ENCODE peak calls at places on chromosomes 11 and 22, in five cellular contexts. One of them, this sample, is unnamed.

GRCh38 chr22:50309601-50309991 is 2.1 kb upstream of the PLXNB2 start:
- DNase-seq in midbrain: no peak
- DNase-seq in activated effector memory CD4-positive, alpha-beta T cell treated with anti-CD3 and anti-CD28 coated beads, Interleukin-2, amount 50 U/mL, for 16 hours: no peak
- DNase-seq in activated T-cell treated with anti-CD3 and anti-CD28 coated beads, Interleukin-2, amount 50 U/mL, for 72 hours: no peak
- DNase-seq in dermis microvascular lymphatic vessel endothelial cell: no peak
- DNase-seq in this sample: no peak

GRCh38 chr11:65310215-65310614 is 4.5 kb upstream of the CDC42EP2 start:
- DNase-seq in midbrain: no peak
- DNase-seq in activated effector memory CD4-positive, alpha-beta T cell treated with anti-CD3 and anti-CD28 coated beads, Interleukin-2, amount 50 U/mL, for 16 hours: no peak
- DNase-seq in activated T-cell treated with anti-CD3 and anti-CD28 coated beads, Interleukin-2, amount 50 U/mL, for 72 hours: no peak
- DNase-seq in dermis microvascular lymphatic vessel endothelial cell: no peak
- DNase-seq in this sample: no peak

GRCh38 chr11:70545626-70545945 is 147.3 kb downstream of the CTTN start:
- DNase-seq in midbrain: no peak
- DNase-seq in activated effector memory CD4-positive, alpha-beta T cell treated with anti-CD3 and anti-CD28 coated beads, Interleukin-2, amount 50 U/mL, for 16 hours: no peak
- DNase-seq in activated T-cell treated with anti-CD3 and anti-CD28 coated beads, Interleukin-2, amount 50 U/mL, for 72 hours: no peak
- DNase-seq in dermis microvascular lymphatic vessel endothelial cell: no peak
- DNase-seq in this sample: peak; percentile 49

GRCh38 chr22:35756722-35757121 is 39.0 kb downstream of the APOL5 start:
- DNase-seq in midbrain: no peak
- DNase-seq in activated effector memory CD4-positive, alpha-beta T cell treated with anti-CD3 and anti-CD28 coated beads, Interleukin-2, amount 50 U/mL, for 16 hours: no peak
- DNase-seq in activated T-cell treated with anti-CD3 and anti-CD28 coated beads, Interleukin-2, amount 50 U/mL, for 72 hours: no peak
- DNase-seq in dermis microvascular lymphatic vessel endothelial cell: no peak
- DNase-seq in this sample: no peak

GRCh38 chr22:36659762-36660509 is 43.6 kb downstream of the CACNG2 start:
- DNase-seq in midbrain: peak; percentile 84
- DNase-seq in activated effector memory CD4-positive, alpha-beta T cell treated with anti-CD3 and anti-CD28 coated beads, Interleukin-2, amount 50 U/mL, for 16 hours: peak; percentile 69
- DNase-seq in activated T-cell treated with anti-CD3 and anti-CD28 coated beads, Interleukin-2, amount 50 U/mL, for 72 hours: peak; percentile 64
- DNase-seq in dermis microvascular lymphatic vessel endothelial cell: peak; percentile 88
- DNase-seq in this sample: peak; percentile 84

GRCh38 chr11:1292644-1293618 is 16.5 kb downstream of the TOLLIP start:
- DNase-seq in midbrain: no peak
- DNase-seq in activated effector memory CD4-positive, alpha-beta T cell treated with anti-CD3 and anti-CD28 coated beads, Interleukin-2, amount 50 U/mL, for 16 hours: peak; percentile 44
- DNase-seq in activated T-cell treated with anti-CD3 and anti-CD28 coated beads, Interleukin-2, amount 50 U/mL, for 72 hours: no peak
- DNase-seq in dermis microvascular lymphatic vessel endothelial cell: no peak
- DNase-seq in this sample: peak; percentile 73

GRCh38 chr22:37303821-37304274 is 21.5 kb downstream of the CYTH4 start:
- DNase-seq in midbrain: no peak
- DNase-seq in activated effector memory CD4-positive, alpha-beta T cell treated with anti-CD3 and anti-CD28 coated beads, Interleukin-2, amount 50 U/mL, for 16 hours: peak; percentile 87
- DNase-seq in activated T-cell treated with anti-CD3 and anti-CD28 coated beads, Interleukin-2, amount 50 U/mL, for 72 hours: peak; percentile 84
- DNase-seq in dermis microvascular lymphatic vessel endothelial cell: peak; percentile 88
- DNase-seq in this sample: no peak

GRCh38 chr11:76885390-76886097 is 24.8 kb downstream of the ACER3 start:
- DNase-seq in midbrain: no peak
- DNase-seq in activated effector memory CD4-positive, alpha-beta T cell treated with anti-CD3 and anti-CD28 coated beads, Interleukin-2, amount 50 U/mL, for 16 hours: no peak
- DNase-seq in activated T-cell treated with anti-CD3 and anti-CD28 coated beads, Interleukin-2, amount 50 U/mL, for 72 hours: no peak
- DNase-seq in dermis microvascular lymphatic vessel endothelial cell: peak; percentile 95
- DNase-seq in this sample: no peak

GRCh38 chr11:6219359-6219758 is 14.0 kb downstream of the C11orf42 start:
- DNase-seq in midbrain: no peak
- DNase-seq in activated effector memory CD4-positive, alpha-beta T cell treated with anti-CD3 and anti-CD28 coated beads, Interleukin-2, amount 50 U/mL, for 16 hours: no peak
- DNase-seq in activated T-cell treated with anti-CD3 and anti-CD28 coated beads, Interleukin-2, amount 50 U/mL, for 72 hours: no peak
- DNase-seq in dermis microvascular lymphatic vessel endothelial cell: peak; percentile 81
- DNase-seq in this sample: no peak

GRCh38 chr11:94909371-94909820 is 64.0 kb downstream of the CWC15 start:
- DNase-seq in midbrain: no peak
- DNase-seq in activated effector memory CD4-positive, alpha-beta T cell treated with anti-CD3 and anti-CD28 coated beads, Interleukin-2, amount 50 U/mL, for 16 hours: no peak
- DNase-seq in activated T-cell treated with anti-CD3 and anti-CD28 coated beads, Interleukin-2, amount 50 U/mL, for 72 hours: no peak
- DNase-seq in dermis microvascular lymphatic vessel endothelial cell: no peak
- DNase-seq in this sample: no peak

GRCh38 chr11:44530413-44531115 is 34.9 kb upstream of the CD82 start:
- DNase-seq in midbrain: no peak
- DNase-seq in activated effector memory CD4-positive, alpha-beta T cell treated with anti-CD3 and anti-CD28 coated beads, Interleukin-2, amount 50 U/mL, for 16 hours: no peak
- DNase-seq in activated T-cell treated with anti-CD3 and anti-CD28 coated beads, Interleukin-2, amount 50 U/mL, for 72 hours: peak; percentile 79
- DNase-seq in dermis microvascular lymphatic vessel endothelial cell: no peak
- DNase-seq in this sample: no peak

GRCh38 chr11:44609783-44610155 is 44.3 kb downstream of the CD82 start:
- DNase-seq in midbrain: no peak
- DNase-seq in activated effector memory CD4-positive, alpha-beta T cell treated with anti-CD3 and anti-CD28 coated beads, Interleukin-2, amount 50 U/mL, for 16 hours: no peak
- DNase-seq in activated T-cell treated with anti-CD3 and anti-CD28 coated beads, Interleukin-2, amount 50 U/mL, for 72 hours: no peak
- DNase-seq in dermis microvascular lymphatic vessel endothelial cell: peak; percentile 31
- DNase-seq in this sample: no peak

GRCh38 chr11:45468265-45468856 is 182.2 kb upstream of the SYT13 start:
- DNase-seq in midbrain: no peak
- DNase-seq in activated effector memory CD4-positive, alpha-beta T cell treated with anti-CD3 and anti-CD28 coated beads, Interleukin-2, amount 50 U/mL, for 16 hours: no peak
- DNase-seq in activated T-cell treated with anti-CD3 and anti-CD28 coated beads, Interleukin-2, amount 50 U/mL, for 72 hours: no peak
- DNase-seq in dermis microvascular lymphatic vessel endothelial cell: peak; percentile 20
- DNase-seq in this sample: peak; percentile 33

GRCh38 chr22:23215294-23216204 is 35.2 kb downstream of the BCR start:
- DNase-seq in midbrain: no peak
- DNase-seq in activated effector memory CD4-positive, alpha-beta T cell treated with anti-CD3 and anti-CD28 coated beads, Interleukin-2, amount 50 U/mL, for 16 hours: no peak
- DNase-seq in activated T-cell treated with anti-CD3 and anti-CD28 coated beads, Interleukin-2, amount 50 U/mL, for 72 hours: no peak
- DNase-seq in dermis microvascular lymphatic vessel endothelial cell: peak; percentile 96
- DNase-seq in this sample: peak; percentile 39

GRCh38 chr11:6132431-6132830 is 24.9 kb downstream of the OR56B4 start:
- DNase-seq in midbrain: no peak
- DNase-seq in activated effector memory CD4-positive, alpha-beta T cell treated with anti-CD3 and anti-CD28 coated beads, Interleukin-2, amount 50 U/mL, for 16 hours: no peak
- DNase-seq in activated T-cell treated with anti-CD3 and anti-CD28 coated beads, Interleukin-2, amount 50 U/mL, for 72 hours: no peak
- DNase-seq in dermis microvascular lymphatic vessel endothelial cell: no peak
- DNase-seq in this sample: no peak

GRCh38 chr11:73295259-73295995 is 12.6 kb upstream of the ARHGEF17 start:
- DNase-seq in midbrain: peak; percentile 62
- DNase-seq in activated effector memory CD4-positive, alpha-beta T cell treated with anti-CD3 and anti-CD28 coated beads, Interleukin-2, amount 50 U/mL, for 16 hours: peak; percentile 90
- DNase-seq in activated T-cell treated with anti-CD3 and anti-CD28 coated beads, Interleukin-2, amount 50 U/mL, for 72 hours: peak; percentile 84
- DNase-seq in dermis microvascular lymphatic vessel endothelial cell: peak; percentile 68
- DNase-seq in this sample: peak; percentile 90

GRCh38 chr11:47399860-47400812 is 8.3 kb upstream of the SLC39A13 start:
- DNase-seq in midbrain: no peak
- DNase-seq in activated effector memory CD4-positive, alpha-beta T cell treated with anti-CD3 and anti-CD28 coated beads, Interleukin-2, amount 50 U/mL, for 16 hours: peak; percentile 80
- DNase-seq in activated T-cell treated with anti-CD3 and anti-CD28 coated beads, Interleukin-2, amount 50 U/mL, for 72 hours: peak; percentile 57
- DNase-seq in dermis microvascular lymphatic vessel endothelial cell: peak; percentile 39
- DNase-seq in this sample: peak; percentile 92

GRCh38 chr11:94786264-94787126 is 18.3 kb downstream of the AMOTL1 start:
- DNase-seq in midbrain: peak; percentile 13
- DNase-seq in activated effector memory CD4-positive, alpha-beta T cell treated with anti-CD3 and anti-CD28 coated beads, Interleukin-2, amount 50 U/mL, for 16 hours: no peak
- DNase-seq in activated T-cell treated with anti-CD3 and anti-CD28 coated beads, Interleukin-2, amount 50 U/mL, for 72 hours: no peak
- DNase-seq in dermis microvascular lymphatic vessel endothelial cell: peak; percentile 65
- DNase-seq in this sample: no peak

GRCh38 chr11:132439711-132440300 is 1069.4 kb downstream of the NTM start:
- DNase-seq in midbrain: no peak
- DNase-seq in activated effector memory CD4-positive, alpha-beta T cell treated with anti-CD3 and anti-CD28 coated beads, Interleukin-2, amount 50 U/mL, for 16 hours: no peak
- DNase-seq in activated T-cell treated with anti-CD3 and anti-CD28 coated beads, Interleukin-2, amount 50 U/mL, for 72 hours: no peak
- DNase-seq in dermis microvascular lymphatic vessel endothelial cell: no peak
- DNase-seq in this sample: no peak

GRCh38 chr11:24635588-24636290 is 138.9 kb downstream of the LUZP2 start:
- DNase-seq in midbrain: no peak
- DNase-seq in activated effector memory CD4-positive, alpha-beta T cell treated with anti-CD3 and anti-CD28 coated beads, Interleukin-2, amount 50 U/mL, for 16 hours: no peak
- DNase-seq in activated T-cell treated with anti-CD3 and anti-CD28 coated beads, Interleukin-2, amount 50 U/mL, for 72 hours: no peak
- DNase-seq in dermis microvascular lymphatic vessel endothelial cell: no peak
- DNase-seq in this sample: no peak

GRCh38 chr22:17381237-17381913 is 12.1 kb downstream of the CECR2 start:
- DNase-seq in midbrain: no peak
- DNase-seq in activated effector memory CD4-positive, alpha-beta T cell treated with anti-CD3 and anti-CD28 coated beads, Interleukin-2, amount 50 U/mL, for 16 hours: no peak
- DNase-seq in activated T-cell treated with anti-CD3 and anti-CD28 coated beads, Interleukin-2, amount 50 U/mL, for 72 hours: no peak
- DNase-seq in dermis microvascular lymphatic vessel endothelial cell: no peak
- DNase-seq in this sample: no peak

GRCh38 chr22:20807315-20807752 is 33.4 kb downstream of the SERPIND1 start:
- DNase-seq in midbrain: no peak
- DNase-seq in activated effector memory CD4-positive, alpha-beta T cell treated with anti-CD3 and anti-CD28 coated beads, Interleukin-2, amount 50 U/mL, for 16 hours: no peak
- DNase-seq in activated T-cell treated with anti-CD3 and anti-CD28 coated beads, Interleukin-2, amount 50 U/mL, for 72 hours: no peak
- DNase-seq in dermis microvascular lymphatic vessel endothelial cell: no peak
- DNase-seq in this sample: no peak

GRCh38 chr11:41983458-41983857 is 524.0 kb upstream of the LRRC4C start:
- DNase-seq in midbrain: no peak
- DNase-seq in activated effector memory CD4-positive, alpha-beta T cell treated with anti-CD3 and anti-CD28 coated beads, Interleukin-2, amount 50 U/mL, for 16 hours: no peak
- DNase-seq in activated T-cell treated with anti-CD3 and anti-CD28 coated beads, Interleukin-2, amount 50 U/mL, for 72 hours: no peak
- DNase-seq in dermis microvascular lymphatic vessel endothelial cell: no peak
- DNase-seq in this sample: no peak

GRCh38 chr11:47726878-47727514 is 11.8 kb upstream of the AGBL2 start:
- DNase-seq in midbrain: no peak
- DNase-seq in activated effector memory CD4-positive, alpha-beta T cell treated with anti-CD3 and anti-CD28 coated beads, Interleukin-2, amount 50 U/mL, for 16 hours: no peak
- DNase-seq in activated T-cell treated with anti-CD3 and anti-CD28 coated beads, Interleukin-2, amount 50 U/mL, for 72 hours: no peak
- DNase-seq in dermis microvascular lymphatic vessel endothelial cell: no peak
- DNase-seq in this sample: no peak

GRCh38 chr11:125429174-125429707 is 66.8 kb downstream of the FEZ1 start:
- DNase-seq in midbrain: peak; percentile 58
- DNase-seq in activated effector memory CD4-positive, alpha-beta T cell treated with anti-CD3 and anti-CD28 coated beads, Interleukin-2, amount 50 U/mL, for 16 hours: peak; percentile 74
- DNase-seq in activated T-cell treated with anti-CD3 and anti-CD28 coated beads, Interleukin-2, amount 50 U/mL, for 72 hours: peak; percentile 57
- DNase-seq in dermis microvascular lymphatic vessel endothelial cell: peak; percentile 69
- DNase-seq in this sample: no peak

GRCh38 chr22:17260950-17261349 is 41.7 kb upstream of the ADA2 start:
- DNase-seq in midbrain: no peak
- DNase-seq in activated effector memory CD4-positive, alpha-beta T cell treated with anti-CD3 and anti-CD28 coated beads, Interleukin-2, amount 50 U/mL, for 16 hours: no peak
- DNase-seq in activated T-cell treated with anti-CD3 and anti-CD28 coated beads, Interleukin-2, amount 50 U/mL, for 72 hours: no peak
- DNase-seq in dermis microvascular lymphatic vessel endothelial cell: no peak
- DNase-seq in this sample: no peak

GRCh38 chr11:132961453-132961852 is 570.8 kb downstream of the OPCML start:
- DNase-seq in midbrain: no peak
- DNase-seq in activated effector memory CD4-positive, alpha-beta T cell treated with anti-CD3 and anti-CD28 coated beads, Interleukin-2, amount 50 U/mL, for 16 hours: no peak
- DNase-seq in activated T-cell treated with anti-CD3 and anti-CD28 coated beads, Interleukin-2, amount 50 U/mL, for 72 hours: no peak
- DNase-seq in dermis microvascular lymphatic vessel endothelial cell: no peak
- DNase-seq in this sample: no peak